ENCODE peak calls at places on chromosomes 13 and 19, in nine cellular contexts. E is CD8-positive, alpha-beta T cell; X is AG09309; R is HepG2; V is AG04450; H is AG04449; B is cardiac fibroblast; K is tibial nerve; N is NB4. M is an unnamed sample.

GRCh38 chr13:21079206-21079605 is 17.8 kb upstream of the LATS2 start:
- DNase-seq in E (no peak), X (no peak), R (no peak), V (no peak), H (no peak), B (no peak), K (no peak), N (no peak), M (no peak)

GRCh38 chr19:34254552-34255432 is at the start of gene GARRE1:
- DNase-seq in E (peak), X (no peak), R (no peak), V (no peak), H (no peak), B (peak), K (peak), N (peak), M (no peak)

GRCh38 chr19:10538204-10538603 is 5.5 kb upstream of the ATG4D start:
- DNase-seq in E (no peak), X (no peak), R (no peak), V (no peak), H (no peak), B (no peak), K (no peak), N (no peak), M (no peak)

GRCh38 chr13:24668955-24669354 is 11.3 kb upstream of the ATP12A start:
- DNase-seq in E (no peak), X (no peak), R (no peak), V (no peak), H (no peak), B (no peak), K (no peak), N (no peak), M (no peak)

GRCh38 chr13:24050292-24050711 is 110.2 kb upstream of the SPATA13 start:
- DNase-seq in E (no peak), X (no peak), R (no peak), V (no peak), H (no peak), B (peak), K (no peak), N (no peak), M (no peak)

GRCh38 chr19:5492281-5492812 is 37.1 kb downstream of the ZNRF4 start:
- DNase-seq in E (no peak), X (no peak), R (no peak), V (no peak), H (no peak), B (no peak), K (no peak), N (no peak), M (no peak)

GRCh38 chr19:21482863-21483276 is 22.5 kb upstream of the ZNF429 start:
- DNase-seq in E (peak), X (no peak), R (peak), V (no peak), H (no peak), B (peak), K (no peak), N (peak), M (peak)

GRCh38 chr13:76016799-76017198 is 380.7 kb downstream of the LMO7 start:
- DNase-seq in E (no peak), X (no peak), R (peak), V (no peak), H (no peak), B (peak), K (no peak), N (peak), M (no peak)

GRCh38 chr19:30518965-30519606 is 146.9 kb downstream of the ZNF536 start:
- DNase-seq in E (no peak), X (no peak), R (no peak), V (no peak), H (no peak), B (no peak), K (no peak), N (no peak), M (no peak)

GRCh38 chr19:15195381-15195964 is 5.3 kb downstream of the NOTCH3 start:
- DNase-seq in E (no peak), X (peak), R (no peak), V (no peak), H (no peak), B (peak), K (no peak), N (peak), M (peak)

GRCh38 chr19:42254083-42254849 is 662 bp downstream of the ERF start:
- DNase-seq in E (peak), X (no peak), R (peak), V (no peak), H (no peak), B (peak), K (peak), N (peak), M (no peak)

GRCh38 chr13:106145997-106146864 is 389.2 kb downstream of the EFNB2 start:
- DNase-seq in E (no peak), X (no peak), R (no peak), V (no peak), H (no peak), B (no peak), K (no peak), N (peak), M (no peak)

GRCh38 chr13:68927387-68928026 is 1180.1 kb upstream of the ATXN8OS start:
- DNase-seq in E (no peak), X (no peak), R (peak), V (no peak), H (no peak), B (no peak), K (no peak), N (peak), M (peak)

GRCh38 chr13:94073006-94073744 is 406.3 kb downstream of the DCT start:
- DNase-seq in E (no peak), X (peak), R (no peak), V (peak), H (peak), B (peak), K (no peak), N (no peak), M (no peak)

GRCh38 chr13:19089315-19089714 is 92.3 kb downstream of the TUBA3C start:
- DNase-seq in E (no peak), X (no peak), R (peak), V (no peak), H (no peak), B (no peak), K (no peak), N (peak), M (no peak)

GRCh38 chr13:44149821-44150220 is 223.8 kb upstream of the SERP2 start:
- DNase-seq in E (no peak), X (no peak), R (no peak), V (no peak), H (no peak), B (no peak), K (no peak), N (no peak), M (no peak)

GRCh38 chr13:26482451-26483197 is 74.9 kb upstream of the WASF3 start:
- DNase-seq in E (peak), X (peak), R (peak), V (no peak), H (no peak), B (peak), K (peak), N (peak), M (no peak)

GRCh38 chr19:16571689-16572331 is 405 bp downstream of the SLC35E1 start:
- DNase-seq in E (no peak), X (no peak), R (no peak), V (no peak), H (no peak), B (peak), K (no peak), N (peak), M (no peak)

GRCh38 chr13:71587778-71588177 is 279.2 kb downstream of the DACH1 start:
- DNase-seq in E (no peak), X (no peak), R (no peak), V (no peak), H (no peak), B (no peak), K (no peak), N (no peak), M (no peak)

GRCh38 chr19:31402529-31402928 is 53.3 kb upstream of the TSHZ3 start:
- DNase-seq in E (no peak), X (no peak), R (no peak), V (no peak), H (no peak), B (no peak), K (no peak), N (no peak), M (no peak)

GRCh38 chr19:13015361-13016231 is 20.3 kb downstream of the NFIX start:
- DNase-seq in E (no peak), X (no peak), R (no peak), V (no peak), H (no peak), B (peak), K (no peak), N (no peak), M (no peak)

DNA sequence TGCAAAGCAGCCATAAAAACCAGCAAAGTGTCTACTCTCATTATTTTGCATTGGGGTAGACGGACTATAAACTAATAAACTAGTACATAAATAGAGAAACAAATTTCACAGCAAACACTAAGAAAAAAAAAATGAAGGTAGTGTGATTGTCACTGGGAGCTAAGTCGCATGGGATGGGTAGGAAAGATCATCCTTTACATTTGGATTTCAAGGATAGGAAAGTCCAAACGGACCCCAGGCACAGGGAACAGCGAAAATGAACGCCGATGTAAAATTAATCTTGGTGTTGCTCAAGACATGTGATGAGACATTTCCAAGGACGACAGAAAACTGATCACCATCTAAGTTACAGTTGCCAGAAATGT is 690 bp upstream of the SGTA start:
- DNase-seq in E (no peak), X (no peak), R (no peak), V (no peak), H (no peak), B (no peak), K (no peak), N (no peak), M (no peak)
- TF ChIP-seq CTCF in E (no peak), X (no peak), R (no peak), V (no peak), H (no peak), B (no peak), K (no peak), N (no peak), M (no peak)

DNA sequence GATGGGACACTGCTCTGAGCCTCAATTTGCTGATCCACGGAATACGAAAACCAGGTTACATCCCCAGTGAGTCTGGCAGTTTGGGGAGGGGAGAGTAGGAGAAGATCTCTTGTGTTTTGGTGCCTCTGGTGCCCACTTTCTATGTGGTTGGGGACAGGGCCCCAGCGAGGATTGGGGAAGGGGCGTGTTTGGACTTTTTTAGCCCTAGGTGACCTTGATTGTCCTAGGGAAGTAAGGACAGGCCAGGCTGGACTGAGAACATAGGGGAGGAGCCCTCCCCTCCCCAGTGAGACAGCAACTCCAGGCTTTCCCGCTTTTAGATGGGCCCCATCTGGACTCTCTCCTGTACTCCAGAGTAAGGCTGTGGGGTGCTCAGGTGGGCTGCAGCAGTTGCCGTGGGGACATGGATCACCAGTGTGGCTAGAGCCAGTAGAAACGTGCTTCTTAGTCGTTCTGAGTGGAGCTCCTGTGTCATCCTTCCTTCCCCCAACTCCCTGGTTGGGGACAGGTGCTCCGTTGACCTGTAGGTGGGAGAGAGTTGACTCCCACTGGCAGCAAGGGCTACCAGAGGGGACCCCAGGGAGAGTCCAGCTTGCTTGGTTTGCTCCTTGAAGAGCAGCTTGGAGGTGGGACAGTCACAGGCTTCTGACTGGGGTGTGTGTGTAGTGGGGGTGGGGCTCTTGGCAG is 4.3 kb downstream of the EGLN2 start:
- DNase-seq in E (no peak), X (no peak), R (no peak), V (no peak), H (no peak), B (no peak), K (no peak), N (no peak), M (no peak)
- H3K4me3 ChIP-seq in E (peak), X (no peak), R (no peak), V (peak), H (peak), B (peak), K (peak), N (peak), M (no peak)

DNA sequence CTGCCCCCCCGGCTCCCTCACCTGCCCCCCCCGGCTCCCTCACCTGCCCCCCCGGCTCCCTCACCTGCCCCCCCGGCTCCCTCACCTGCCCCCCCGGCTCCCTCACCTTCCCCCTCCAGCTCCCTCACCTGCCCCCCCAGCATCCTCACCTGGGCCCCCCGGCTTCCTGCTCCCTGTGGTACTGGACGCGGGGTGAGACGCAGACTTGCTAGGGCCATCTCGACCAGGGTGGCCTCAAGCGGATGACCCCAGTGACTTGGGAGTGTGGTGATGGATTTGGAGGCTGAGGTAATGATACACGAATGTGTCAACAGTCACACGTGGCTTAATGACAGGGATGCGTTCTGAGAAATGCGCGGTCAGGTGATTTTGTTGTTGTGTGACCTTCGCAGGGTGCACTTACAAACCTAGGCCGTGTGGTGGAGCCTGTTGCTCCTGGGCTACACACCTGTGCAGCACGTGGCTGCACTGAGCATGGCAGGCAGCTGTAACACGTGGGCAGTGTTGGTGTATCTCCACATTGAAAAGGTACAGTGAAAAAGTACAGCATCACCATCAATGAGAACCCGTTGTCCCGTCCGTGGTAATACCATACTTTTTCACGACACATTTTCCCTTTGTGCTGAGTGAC is 197.8 kb downstream of the TEX29 start:
- DNase-seq in E (no peak), X (no peak), R (no peak), V (no peak), H (no peak), B (no peak), K (no peak), N (no peak), M (no peak)
- TF ChIP-seq CTCF in E (no peak), X (no peak), R (peak), V (no peak), H (no peak), B (no peak), K (no peak), N (no peak), M (no peak)

GRCh38 chr13:30932481-30933333 is at the start of gene TEX26:
- DNase-seq in E (no peak), X (no peak), R (no peak), V (no peak), H (no peak), B (peak), K (no peak), N (no peak), M (no peak)
- H3K4me3 ChIP-seq in E (no peak), X (no peak), R (no peak), V (peak), H (no peak), B (no peak), K (no peak), N (no peak), M (peak)

GRCh38 chr13:112146073-112146360 is 79.1 kb downstream of the SOX1 start:
- DNase-seq in E (no peak), X (no peak), R (no peak), V (no peak), H (no peak), B (no peak), K (no peak), N (no peak), M (no peak)
- TF ChIP-seq CTCF in E (no peak), X (no peak), R (no peak), V (no peak), H (no peak), B (no peak), K (no peak), N (no peak), M (no peak)

DNA sequence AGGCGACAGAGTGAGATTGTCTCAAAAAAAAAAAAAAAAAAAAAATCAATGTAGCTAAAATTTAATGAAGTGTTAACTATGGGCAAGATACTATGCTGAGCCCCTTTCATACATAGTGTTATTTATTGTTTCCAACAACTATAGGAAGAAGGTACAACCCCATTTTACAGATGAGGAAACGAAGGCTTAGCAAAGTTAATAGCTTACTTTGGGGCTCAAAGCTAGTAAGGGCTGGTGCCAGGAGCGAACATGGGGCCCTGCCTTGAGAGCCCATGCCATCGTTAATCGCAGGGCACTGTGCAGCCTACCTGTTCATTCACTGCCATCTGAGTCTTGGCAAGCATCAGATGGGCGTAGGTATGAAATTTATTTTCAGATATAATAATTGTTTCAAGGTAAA is 1.9 kb upstream of the FRY start:
- DNase-seq in E (no peak), X (no peak), R (no peak), V (no peak), H (no peak), B (no peak), K (no peak), N (no peak), M (no peak)
- H3K4me3 ChIP-seq in E (no peak), X (no peak), R (no peak), V (no peak), H (no peak), B (no peak), K (no peak), N (no peak), M (no peak)

GRCh38 chr13:22569830-22570229 is 610.9 kb upstream of the SGCG start:
- DNase-seq in E (no peak), X (no peak), R (no peak), V (no peak), H (no peak), B (no peak), K (no peak), N (peak), M (no peak)
- TF ChIP-seq CTCF in E (no peak), X (no peak), R (no peak), V (no peak), H (no peak), B (no peak), K (no peak), N (no peak), M (peak)

GRCh38 chr19:46975011-46975917 is 44.4 kb upstream of the NPAS1 start:
- DNase-seq in E (no peak), X (no peak), R (no peak), V (no peak), H (no peak), B (peak), K (no peak), N (no peak), M (peak)
- H3K4me3 ChIP-seq in E (no peak), X (no peak), R (no peak), V (no peak), H (no peak), B (no peak), K (no peak), N (no peak), M (peak)

DNA sequence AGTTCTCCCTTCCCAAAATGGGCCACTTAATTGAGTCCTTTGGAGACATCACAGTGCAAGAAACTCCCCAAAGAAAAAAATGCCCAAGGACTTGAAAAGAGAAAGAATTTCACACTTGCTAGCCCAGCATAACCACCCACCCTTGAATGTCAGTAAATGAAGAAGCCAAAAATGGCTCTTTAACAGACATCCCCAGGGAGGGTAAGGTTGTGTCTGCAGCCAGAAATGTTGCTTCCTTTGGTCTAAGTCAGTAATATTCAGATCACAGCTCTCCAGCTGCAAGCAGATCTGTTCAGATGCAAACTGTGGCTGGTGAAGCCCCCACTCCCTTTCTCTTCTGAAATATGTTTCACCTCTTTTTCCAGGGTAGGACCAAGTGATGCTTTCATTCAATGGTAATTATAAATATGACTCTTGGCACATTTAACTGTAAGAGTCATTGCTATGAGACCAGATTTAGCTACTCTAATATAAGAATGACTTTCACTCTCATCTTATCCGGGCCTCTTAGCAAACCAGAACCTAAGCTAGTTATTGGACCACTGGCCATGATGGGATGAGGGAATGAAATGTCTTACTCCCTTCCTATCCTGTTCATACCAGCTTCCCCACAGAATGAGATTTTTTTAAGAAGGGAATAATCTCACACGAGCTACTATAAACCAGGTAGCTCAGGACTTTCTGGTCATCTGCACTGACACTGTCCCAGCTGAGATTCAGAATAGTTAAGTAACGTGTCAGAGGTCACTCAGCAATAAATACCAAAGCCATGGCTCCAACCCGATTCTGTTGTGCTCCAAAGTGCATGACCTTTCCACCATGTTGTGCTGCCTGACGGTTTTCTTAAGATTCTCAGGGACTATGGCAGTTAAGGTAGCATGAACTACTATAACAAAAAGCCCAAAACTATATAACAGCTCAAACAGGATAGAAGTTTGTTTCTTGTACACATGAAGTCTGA is 234.1 kb downstream of the FOXO1 start:
- DNase-seq in E (no peak), X (no peak), R (no peak), V (no peak), H (no peak), B (no peak), K (no peak), N (no peak), M (no peak)
- TF ChIP-seq CTCF in E (no peak), X (no peak), R (no peak), V (no peak), H (no peak), B (no peak), K (no peak), N (no peak), M (no peak)

M was measured in retinal pigment epithelial cell.